ENCODE peak calls at places on chromosomes 7 and 10, in seven cellular contexts. Z, E, Y, S, X, O and Q are unnamed samples.

GRCh38 chr7:111492234-111492633 is 70.1 kb downstream of the IMMP2L start:
- DNase-seq in Z (no peak), E (no peak), Y (no peak), S (no peak), X (no peak), O (no peak), Q (no peak)

GRCh38 chr10:64873959-64874358 is 1352.8 kb downstream of the REEP3 start:
- DNase-seq in Z (no peak), E (no peak), Y (no peak), S (no peak), X (no peak), O (no peak), Q (no peak)

GRCh38 chr10:66586073-66586472 is 339.8 kb upstream of the LRRTM3 start:
- DNase-seq in Z (no peak), E (no peak), Y (no peak), S (no peak), X (no peak), O (no peak), Q (no peak)

GRCh38 chr7:112540839-112541577 is 60.2 kb downstream of the LSMEM1 start:
- DNase-seq in Z (no peak), E (no peak), Y (no peak), S (no peak), X (no peak), O (no peak), Q (no peak)

GRCh38 chr10:71696635-71697326 is 22.8 kb downstream of the C10orf105 start:
- DNase-seq in Z (peak; percentile 53), E (no peak), Y (peak; percentile 67), S (no peak), X (peak; percentile 64), O (peak; percentile 54), Q (no peak)

GRCh38 chr10:54402576-54402975 is 398.5 kb downstream of the PCDH15 start:
- DNase-seq in Z (no peak), E (no peak), Y (no peak), S (no peak), X (no peak), O (no peak), Q (no peak)

GRCh38 chr7:23298141-23298851 is 843 bp upstream of the MALSU1 start:
- DNase-seq in Z (no peak), E (no peak), Y (no peak), S (no peak), X (no peak), O (no peak), Q (no peak)

GRCh38 chr10:2831509-2831908 is 235.8 kb upstream of the PFKP start:
- DNase-seq in Z (no peak), E (no peak), Y (no peak), S (no peak), X (no peak), O (no peak), Q (no peak)

GRCh38 chr7:37089972-37090371 is 358.7 kb downstream of the ELMO1 start:
- DNase-seq in Z (no peak), E (no peak), Y (no peak), S (no peak), X (no peak), O (no peak), Q (no peak)

GRCh38 chr10:124100124-124100523 is 6.7 kb upstream of the CHST15 start:
- DNase-seq in Z (no peak), E (no peak), Y (no peak), S (no peak), X (no peak), O (no peak), Q (no peak)

GRCh38 chr7:138926241-138926612 is 55.0 kb downstream of the KIAA1549 start:
- DNase-seq in Z (no peak), E (no peak), Y (no peak), S (no peak), X (no peak), O (no peak), Q (no peak)
- TF ChIP-seq CTCF in Z (no peak), E (no peak), Y (no peak), S (no peak), X (no peak), O (no peak), Q (no peak)

GRCh38 chr10:70331486-70332268 is 47.9 kb upstream of the NPFFR1 start:
- DNase-seq in Z (peak; percentile 38), E (no peak), Y (peak; percentile 69), S (no peak), X (peak; percentile 7), O (no peak), Q (peak; percentile 87)
- TF ChIP-seq CTCF in Z (peak; percentile 44), E (no peak), Y (peak; percentile 35), S (peak; percentile 26), X (no peak), O (no peak), Q (peak; percentile 38)

GRCh38 chr7:57651006-57651405 is 201.0 kb downstream of the ZNF716 start:
- DNase-seq in Z (no peak), E (no peak), Y (no peak), S (no peak), X (no peak), O (no peak), Q (no peak)

DNA sequence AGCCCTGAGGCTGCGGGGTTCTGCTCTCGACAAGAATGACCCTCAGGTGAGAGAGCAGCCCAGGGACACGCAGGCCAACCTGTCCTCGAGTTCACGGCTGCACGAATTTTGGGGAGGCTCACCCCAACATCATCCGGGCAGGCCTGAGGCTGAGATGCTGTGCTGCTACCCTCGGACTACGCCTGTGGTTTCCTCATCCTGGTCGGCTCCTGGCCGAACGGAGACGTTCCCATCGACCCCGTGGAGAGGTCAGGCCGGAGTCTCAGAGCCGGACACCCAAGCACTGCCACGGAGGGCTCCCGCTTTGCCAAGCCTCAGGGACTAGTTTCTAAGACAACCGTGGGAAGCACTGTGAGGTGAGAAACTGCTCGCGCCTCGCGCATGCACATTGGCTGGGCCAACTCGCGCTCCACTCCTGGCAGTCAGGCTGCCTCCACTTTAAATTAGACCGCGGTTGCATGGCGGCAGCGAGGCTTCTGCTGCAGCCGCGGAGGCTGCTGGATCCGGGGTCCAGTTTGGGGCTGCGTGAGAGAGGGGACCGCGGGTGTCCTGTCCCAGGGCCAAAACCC is 203.4 kb downstream of the ZNF716 start:
- DNase-seq in Z (no peak), E (no peak), Y (no peak), S (no peak), X (no peak), O (no peak), Q (no peak)
- TF ChIP-seq CTCF in Z (no peak), E (no peak), Y (no peak), S (no peak), X (no peak), O (no peak), Q (no peak)

DNA sequence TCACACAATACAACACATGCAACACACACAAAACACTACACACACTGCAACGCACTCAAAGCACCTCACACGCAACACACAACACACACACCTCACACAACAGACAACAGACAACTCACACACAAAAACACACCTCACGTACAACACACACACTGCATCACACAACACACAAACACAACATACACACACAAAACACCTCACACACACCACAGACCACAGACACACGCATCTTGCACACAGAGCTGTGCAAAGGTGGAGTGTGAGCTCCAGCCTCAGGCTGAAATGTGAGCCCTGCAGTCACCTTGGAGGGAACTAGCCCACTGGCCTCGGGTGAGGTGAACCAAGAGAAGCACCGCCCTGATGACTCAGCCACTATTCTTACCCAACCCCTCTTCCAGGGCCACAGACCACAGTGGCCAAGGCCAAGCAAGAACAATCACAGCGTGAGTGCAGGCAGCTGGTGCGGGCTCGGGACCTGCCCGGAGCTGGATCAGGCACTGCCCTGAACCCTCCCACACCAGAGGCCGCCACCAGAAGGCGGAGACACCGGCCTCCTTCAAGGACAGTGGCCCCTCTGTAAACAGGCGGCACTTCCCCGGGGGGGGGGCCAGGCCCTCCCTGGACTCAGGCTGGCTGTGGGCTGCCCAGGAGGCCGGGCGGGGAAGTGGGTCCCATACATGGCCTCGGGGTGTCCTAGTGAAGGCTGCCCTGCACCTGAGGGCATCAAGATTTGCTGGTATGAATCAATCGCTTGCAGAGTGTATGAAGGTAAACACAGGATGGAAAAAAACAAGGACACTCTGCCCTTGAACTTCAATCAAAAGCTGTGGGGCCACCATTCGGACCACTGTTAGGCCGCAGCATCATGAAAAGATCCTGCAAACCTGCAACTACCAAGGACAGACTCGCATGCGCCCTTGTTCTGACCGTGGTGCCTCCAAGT is 106.7 kb downstream of the TNS3 start:
- DNase-seq in Z (no peak), E (no peak), Y (peak; percentile 83), S (peak; percentile 88), X (no peak), O (peak; percentile 94), Q (peak; percentile 97)
- TF ChIP-seq CTCF in Z (no peak), E (no peak), Y (peak; percentile 8), S (peak; percentile 28), X (no peak), O (no peak), Q (peak; percentile 43)

DNA sequence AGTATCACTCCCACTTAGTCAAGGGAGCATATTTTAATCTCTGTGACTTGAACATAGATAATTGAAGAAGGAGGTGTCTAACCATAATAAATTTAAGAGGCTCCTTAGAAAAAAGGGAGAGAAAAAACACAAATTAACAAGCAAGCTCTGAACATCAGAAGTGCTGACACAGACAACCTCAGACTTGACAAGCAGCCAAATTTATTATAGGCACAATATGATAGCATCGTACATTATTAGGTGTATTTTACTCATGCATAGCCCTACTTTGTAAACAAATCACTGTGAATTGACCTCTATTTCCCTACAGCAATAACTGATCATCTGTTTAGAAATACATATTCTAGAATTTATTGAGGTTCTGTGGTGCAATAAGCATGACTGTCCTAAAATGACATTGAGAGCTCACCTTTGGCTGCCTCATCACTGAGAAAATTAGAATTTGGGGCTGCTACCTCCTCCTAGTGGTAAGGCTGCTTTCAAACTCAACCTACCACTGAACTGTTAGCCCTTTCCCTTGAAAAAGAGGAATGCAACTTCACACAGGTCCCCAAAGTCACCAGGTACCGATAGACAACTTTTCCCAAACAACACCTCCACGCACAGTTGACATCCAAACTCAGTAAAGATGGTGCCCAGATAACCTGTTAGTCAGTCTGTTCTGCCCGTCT is 76.0 kb upstream of the SCIN start:
- DNase-seq in Z (no peak), E (no peak), Y (no peak), S (no peak), X (no peak), O (no peak), Q (no peak)
- TF ChIP-seq CTCF in Z (no peak), E (no peak), Y (no peak), S (no peak), X (no peak), O (no peak), Q (no peak)

GRCh38 chr7:73342645-73343044 is 14.7 kb downstream of the FKBP6 start:
- DNase-seq in Z (no peak), E (no peak), Y (no peak), S (no peak), X (no peak), O (no peak), Q (no peak)
- TF ChIP-seq CTCF in Z (peak; percentile 52), E (peak; percentile 67), Y (no peak), S (peak; percentile 76), X (no peak), O (no peak), Q (no peak)